ENCODE peak calls at places on chromosomes 4 and X, in five cellular contexts. M is fibroblast of pulmonary artery, E is adrenal gland, A is pancreas, R is fibroblast of the aortic adventitia. O is an unnamed sample.

GRCh38 chr4:118997601-118998000 is 108.9 kb downstream of the SYNPO2 start:
- DNase-seq in M (no peak), E (no peak), R (no peak), A (no peak), O (no peak)

GRCh38 chrX:125101971-125102750 is 217.5 kb upstream of the TEX13C start:
- DNase-seq in E (no peak), M (no peak), A (no peak), R (no peak), O (no peak)

GRCh38 chr4:92381640-92382039 is 77.9 kb downstream of the GRID2 start:
- DNase-seq in E (no peak), R (peak), A (no peak), M (peak), O (no peak)

GRCh38 chr4:173182403-173182802 is 13.8 kb downstream of the GALNT7 start:
- DNase-seq in R (peak), M (peak), A (no peak), E (peak), O (no peak)

GRCh38 chrX:107823456-107823855 is 2.2 kb upstream of the MID2 start:
- DNase-seq in R (peak), A (no peak), E (no peak), M (peak), O (no peak)

GRCh38 chrX:19709812-19710518 is 177.4 kb downstream of the SH3KBP1 start:
- DNase-seq in R (peak), M (peak), E (no peak), A (no peak), O (no peak)

GRCh38 chr4:151319490-151319889 is 5.9 kb downstream of the SH3D19 start:
- DNase-seq in E (no peak), M (no peak), R (no peak), A (no peak), O (no peak)

GRCh38 chr4:53541577-53542206 is 49.6 kb downstream of the LNX1 start:
- DNase-seq in M (peak), R (peak), E (peak), A (no peak), O (no peak)

GRCh38 chr4:73690051-73690744 is 50.2 kb upstream of the CXCL8 start:
- DNase-seq in R (peak), M (no peak), A (no peak), E (no peak), O (no peak)

GRCh38 chr4:40722576-40723161 is 27.1 kb upstream of the NSUN7 start:
- DNase-seq in E (no peak), M (peak), R (no peak), A (peak), O (no peak)

GRCh38 chrX:95764972-95765451 is 919.6 kb upstream of the DIAPH2 start:
- DNase-seq in R (peak), E (no peak), A (peak), M (peak), O (no peak)

GRCh38 chr4:47652092-47652491 is 167.0 kb downstream of the ATP10D start:
- DNase-seq in A (no peak), M (no peak), E (no peak), R (no peak), O (no peak)

GRCh38 chrX:154013614-154014360 is 5.9 kb downstream of the IRAK1 start:
- DNase-seq in A (no peak), E (no peak), M (peak), R (peak), O (no peak)

GRCh38 chr4:16868674-16869073 is 29.8 kb downstream of the LDB2 start:
- DNase-seq in A (no peak), M (no peak), E (no peak), R (no peak), O (no peak)

GRCh38 chr4:110211007-110211769 is 12.8 kb upstream of the ELOVL6 start:
- DNase-seq in E (peak), A (no peak), M (peak), R (peak), O (no peak)

GRCh38 chrX:149531599-149531998 is 9.2 kb upstream of the EOLA1 start:
- DNase-seq in E (no peak), R (no peak), A (no peak), M (no peak), O (no peak)

GRCh38 chr4:138492178-138492577 is 250.0 kb upstream of the SLC7A11 start:
- DNase-seq in M (no peak), R (no peak), A (no peak), E (no peak), O (no peak)

GRCh38 chr4:138500869-138501268 is 258.7 kb upstream of the SLC7A11 start:
- DNase-seq in E (no peak), R (no peak), A (no peak), M (no peak), O (no peak)

GRCh38 chr4:138499627-138500026 is 257.5 kb upstream of the SLC7A11 start:
- DNase-seq in A (peak), R (no peak), M (no peak), E (no peak), O (no peak)

GRCh38 chr4:138494931-138495330 is 252.8 kb upstream of the SLC7A11 start:
- DNase-seq in E (no peak), M (peak), A (no peak), R (peak), O (no peak)
- TF ChIP-seq CTCF in E (no peak), M (peak), A (no peak), R (peak), O (no peak)

GRCh38 chrX:72023071-72023470 is 108.6 kb downstream of the RTL5 start:
- DNase-seq in A (no peak), M (no peak), E (no peak), R (no peak), O (no peak)

GRCh38 chrX:72020204-72020603 is 109.6 kb downstream of the NHSL2 start:
- DNase-seq in A (no peak), E (no peak), R (no peak), M (no peak), O (no peak)

GRCh38 chrX:72019487-72019886 is 108.8 kb downstream of the NHSL2 start:
- DNase-seq in R (no peak), M (no peak), E (no peak), A (no peak), O (no peak)

GRCh38 chrX:72020788-72021187 is 110.1 kb downstream of the NHSL2 start:
- DNase-seq in M (no peak), R (no peak), A (no peak), E (no peak), O (no peak)

GRCh38 chrX:72021975-72022374 is 109.7 kb downstream of the RTL5 start:
- DNase-seq in M (no peak), A (no peak), E (no peak), R (no peak), O (no peak)
- TF ChIP-seq CTCF in M (peak), A (no peak), E (peak), R (peak), O (peak)

DNA sequence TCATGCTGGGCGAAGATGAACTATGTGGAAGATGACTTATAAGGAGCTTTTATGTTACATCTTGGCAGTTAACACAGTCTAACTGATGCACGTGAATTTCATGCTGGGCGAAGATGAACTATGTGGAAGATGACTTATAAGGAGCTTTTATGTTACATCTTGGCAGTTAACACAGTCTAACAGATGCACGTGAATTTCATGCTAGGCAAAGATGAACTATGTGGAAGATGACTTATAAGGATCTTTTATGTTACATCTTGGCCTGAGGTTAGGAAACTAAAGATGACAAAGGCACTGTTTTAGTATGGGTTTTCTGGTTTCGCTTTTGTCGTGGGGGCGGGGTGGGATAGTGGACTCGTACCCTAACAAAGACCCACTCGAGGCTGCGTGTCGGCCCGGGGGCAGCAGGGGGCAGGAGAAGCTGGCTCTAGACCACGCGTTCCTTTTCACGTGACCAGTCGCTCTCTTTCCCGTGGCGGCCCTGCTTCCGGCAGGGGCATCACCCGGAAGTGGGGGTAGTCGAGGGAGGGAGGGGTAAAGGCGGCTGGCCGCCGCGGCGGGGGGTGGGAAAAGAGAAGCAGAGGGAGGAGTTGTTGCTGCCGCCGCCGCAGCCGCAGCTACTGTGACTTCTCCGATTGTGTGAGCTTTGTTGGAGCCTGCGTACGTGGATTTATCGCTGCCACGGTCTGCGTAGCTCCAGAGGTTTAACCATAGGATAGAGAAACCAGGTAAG is at the start of gene ATP7A:
- DNase-seq in E (peak), R (peak), A (peak), M (peak), O (peak)
- TF ChIP-seq CTCF in E (peak), R (peak), A (peak), M (peak), O (peak)

DNA sequence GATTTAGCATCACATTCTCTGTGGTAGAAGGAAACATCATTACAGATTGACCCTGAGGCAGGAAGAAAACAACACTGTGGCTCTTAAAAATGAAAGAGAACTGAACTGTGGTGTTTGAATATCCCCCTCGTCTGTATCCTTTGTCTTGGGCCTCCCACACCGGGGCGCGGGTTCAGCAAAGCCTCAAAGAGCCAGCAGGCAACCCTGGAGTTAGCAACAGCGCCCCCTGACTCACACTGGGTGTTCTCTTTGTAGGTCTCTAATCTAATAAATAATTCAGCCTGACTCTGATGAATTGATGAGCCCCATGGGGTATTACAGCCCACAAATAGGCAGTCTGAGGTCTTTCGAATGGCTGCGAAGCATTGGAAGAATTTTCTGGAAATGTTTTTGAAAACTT is 46.1 kb upstream of the CTSO start:
- DNase-seq in A (no peak), E (no peak), R (peak), M (no peak), O (no peak)
- TF ChIP-seq CTCF in A (no peak), E (no peak), R (peak), M (peak), O (no peak)